ENCODE peak calls at places on chromosome 2, in five cellular contexts. One of them, this sample, is unnamed.
A peak's percentile ranks its signal among the peaks of the same experiment; 100 is the strongest.

GRCh38 chr2:45826889-45827635 is 175.6 kb downstream of the PRKCE start:
- DNase-seq in fibroblast of villous mesenchyme: peak; percentile 87
- DNase-seq in psoas muscle: peak; percentile 91
- DNase-seq in fibroblast of lung: peak; percentile 85
- DNase-seq in OCI-LY7: no peak
- DNase-seq in this sample: peak; percentile 50

GRCh38 chr2:203534486-203535077 is 519 bp downstream of the RAPH1 start:
- DNase-seq in fibroblast of villous mesenchyme: peak; percentile 20
- DNase-seq in fibroblast of lung: peak; percentile 33
- DNase-seq in psoas muscle: no peak
- DNase-seq in OCI-LY7: peak; percentile 67
- DNase-seq in this sample: no peak

GRCh38 chr2:207513577-207514257 is 16.0 kb upstream of the CREB1 start:
- DNase-seq in fibroblast of villous mesenchyme: peak; percentile 92
- DNase-seq in psoas muscle: no peak
- DNase-seq in fibroblast of lung: peak; percentile 99
- DNase-seq in OCI-LY7: no peak
- DNase-seq in this sample: peak; percentile 92

GRCh38 chr2:239326831-239327535 is 73.8 kb downstream of the HDAC4 start:
- DNase-seq in fibroblast of lung: peak; percentile 55
- DNase-seq in fibroblast of villous mesenchyme: no peak
- DNase-seq in psoas muscle: peak; percentile 80
- DNase-seq in OCI-LY7: no peak
- DNase-seq in this sample: no peak

GRCh38 chr2:24730481-24730880 is 62.7 kb downstream of the PTRHD1 start:
- DNase-seq in OCI-LY7: no peak
- DNase-seq in fibroblast of lung: peak; percentile 33
- DNase-seq in psoas muscle: no peak
- DNase-seq in fibroblast of villous mesenchyme: peak; percentile 80
- DNase-seq in this sample: peak; percentile 43

GRCh38 chr2:23597687-23598086 is 212.7 kb downstream of the KLHL29 start:
- DNase-seq in fibroblast of villous mesenchyme: no peak
- DNase-seq in OCI-LY7: no peak
- DNase-seq in psoas muscle: no peak
- DNase-seq in fibroblast of lung: no peak
- DNase-seq in this sample: no peak

GRCh38 chr2:239267411-239267941 is 133.3 kb downstream of the HDAC4 start:
- DNase-seq in OCI-LY7: peak; percentile 91
- DNase-seq in psoas muscle: peak; percentile 83
- DNase-seq in fibroblast of villous mesenchyme: peak; percentile 89
- DNase-seq in fibroblast of lung: peak; percentile 91
- DNase-seq in this sample: peak; percentile 85

GRCh38 chr2:200399046-200399445 is 92.6 kb downstream of the SPATS2L start:
- DNase-seq in psoas muscle: no peak
- DNase-seq in fibroblast of lung: peak; percentile 86
- DNase-seq in OCI-LY7: no peak
- DNase-seq in fibroblast of villous mesenchyme: no peak
- DNase-seq in this sample: no peak

GRCh38 chr2:205834776-205835175 is 152.5 kb downstream of the NRP2 start:
- DNase-seq in fibroblast of villous mesenchyme: peak; percentile 64
- DNase-seq in OCI-LY7: no peak
- DNase-seq in fibroblast of lung: peak; percentile 50
- DNase-seq in psoas muscle: no peak
- DNase-seq in this sample: no peak

GRCh38 chr2:113848758-113849460 is 41.0 kb upstream of the ACTR3 start:
- DNase-seq in fibroblast of villous mesenchyme: no peak
- DNase-seq in fibroblast of lung: peak; percentile 58
- DNase-seq in OCI-LY7: no peak
- DNase-seq in psoas muscle: no peak
- DNase-seq in this sample: peak; percentile 62

GRCh38 chr2:215746507-215747243 is 266.7 kb downstream of the MREG start:
- DNase-seq in fibroblast of villous mesenchyme: no peak
- DNase-seq in psoas muscle: no peak
- DNase-seq in OCI-LY7: no peak
- DNase-seq in fibroblast of lung: no peak
- DNase-seq in this sample: no peak

GRCh38 chr2:186537019-186537418 is 51.0 kb downstream of the ZC3H15 start:
- DNase-seq in fibroblast of lung: no peak
- DNase-seq in OCI-LY7: no peak
- DNase-seq in psoas muscle: no peak
- DNase-seq in fibroblast of villous mesenchyme: no peak
- DNase-seq in this sample: no peak

GRCh38 chr2:10668402-10669012 is 21.3 kb downstream of the NOL10 start:
- DNase-seq in fibroblast of villous mesenchyme: peak; percentile 71
- DNase-seq in OCI-LY7: peak; percentile 75
- DNase-seq in fibroblast of lung: peak; percentile 41
- DNase-seq in psoas muscle: no peak
- DNase-seq in this sample: peak; percentile 80

GRCh38 chr2:16664052-16664731 is 1.4 kb downstream of the CYRIA start:
- DNase-seq in fibroblast of villous mesenchyme: peak; percentile 80
- DNase-seq in OCI-LY7: peak; percentile 75
- DNase-seq in fibroblast of lung: peak; percentile 89
- DNase-seq in psoas muscle: peak; percentile 75
- DNase-seq in this sample: peak; percentile 85

GRCh38 chr2:101396352-101396717 is 9.0 kb upstream of the CREG2 start:
- DNase-seq in OCI-LY7: no peak
- DNase-seq in fibroblast of lung: peak; percentile 96
- DNase-seq in psoas muscle: no peak
- DNase-seq in fibroblast of villous mesenchyme: peak; percentile 93
- DNase-seq in this sample: peak; percentile 97

GRCh38 chr2:241817126-241817820 is 8.3 kb downstream of the NEU4 start:
- DNase-seq in fibroblast of villous mesenchyme: no peak
- DNase-seq in psoas muscle: peak; percentile 38
- DNase-seq in fibroblast of lung: no peak
- DNase-seq in OCI-LY7: no peak
- DNase-seq in this sample: no peak

GRCh38 chr2:191791953-191792560 is 54.8 kb downstream of the CAVIN2 start:
- DNase-seq in psoas muscle: no peak
- DNase-seq in fibroblast of villous mesenchyme: no peak
- DNase-seq in fibroblast of lung: peak; percentile 71
- DNase-seq in OCI-LY7: no peak
- DNase-seq in this sample: no peak

GRCh38 chr2:205133544-205133943 is 548.8 kb upstream of the NRP2 start:
- DNase-seq in psoas muscle: peak; percentile 47
- DNase-seq in OCI-LY7: no peak
- DNase-seq in fibroblast of villous mesenchyme: no peak
- DNase-seq in fibroblast of lung: no peak
- DNase-seq in this sample: peak; percentile 18

GRCh38 chr2:38652431-38653273 is 13.3 kb upstream of the GALM start:
- DNase-seq in fibroblast of lung: no peak
- DNase-seq in psoas muscle: no peak
- DNase-seq in fibroblast of villous mesenchyme: peak; percentile 53
- DNase-seq in OCI-LY7: no peak
- DNase-seq in this sample: no peak

GRCh38 chr2:191264647-191265079 is 19.5 kb downstream of the MYO1B start:
- DNase-seq in fibroblast of lung: peak; percentile 95
- DNase-seq in psoas muscle: no peak
- DNase-seq in OCI-LY7: no peak
- DNase-seq in fibroblast of villous mesenchyme: peak; percentile 76
- DNase-seq in this sample: peak; percentile 65

GRCh38 chr2:69222984-69223658 is 163.9 kb downstream of the GFPT1 start:
- DNase-seq in fibroblast of villous mesenchyme: peak; percentile 69
- DNase-seq in fibroblast of lung: peak; percentile 43
- DNase-seq in OCI-LY7: no peak
- DNase-seq in psoas muscle: no peak
- DNase-seq in this sample: peak; percentile 93

GRCh38 chr2:208371634-208371935 is 35.0 kb upstream of the PTH2R start:
- DNase-seq in fibroblast of villous mesenchyme: no peak
- DNase-seq in fibroblast of lung: no peak
- DNase-seq in OCI-LY7: no peak
- DNase-seq in psoas muscle: no peak
- DNase-seq in this sample: no peak

GRCh38 chr2:38261569-38262513 is 115.2 kb downstream of the ATL2 start:
- DNase-seq in fibroblast of villous mesenchyme: no peak
- DNase-seq in fibroblast of lung: no peak
- DNase-seq in psoas muscle: no peak
- DNase-seq in OCI-LY7: no peak
- DNase-seq in this sample: no peak

GRCh38 chr2:136116111-136116812 is 1.7 kb downstream of the CXCR4 start:
- DNase-seq in fibroblast of lung: no peak
- DNase-seq in psoas muscle: peak; percentile 61
- DNase-seq in OCI-LY7: peak; percentile 79
- DNase-seq in fibroblast of villous mesenchyme: no peak
- DNase-seq in this sample: peak; percentile 5

GRCh38 chr2:10675126-10675525 is 14.6 kb downstream of the NOL10 start:
- DNase-seq in psoas muscle: no peak
- DNase-seq in OCI-LY7: no peak
- DNase-seq in fibroblast of lung: no peak
- DNase-seq in fibroblast of villous mesenchyme: no peak
- DNase-seq in this sample: no peak

GRCh38 chr2:217451634-217452033 is 551.2 kb downstream of the TNS1 start:
- DNase-seq in fibroblast of villous mesenchyme: peak; percentile 43
- DNase-seq in fibroblast of lung: peak; percentile 92
- DNase-seq in OCI-LY7: no peak
- DNase-seq in psoas muscle: no peak
- DNase-seq in this sample: peak; percentile 22

GRCh38 chr2:31138037-31138962 is at the start of gene GALNT14:
- DNase-seq in fibroblast of lung: peak; percentile 27
- DNase-seq in psoas muscle: peak; percentile 71
- DNase-seq in fibroblast of villous mesenchyme: peak; percentile 8
- DNase-seq in OCI-LY7: peak; percentile 87
- DNase-seq in this sample: peak; percentile 22

GRCh38 chr2:26848336-26849055 is 564 bp downstream of the DPYSL5 start:
- DNase-seq in fibroblast of lung: no peak
- DNase-seq in fibroblast of villous mesenchyme: no peak
- DNase-seq in psoas muscle: peak; percentile 55
- DNase-seq in OCI-LY7: no peak
- DNase-seq in this sample: no peak

GRCh38 chr2:29480423-29480822 is 365.2 kb downstream of the CLIP4 start:
- DNase-seq in fibroblast of villous mesenchyme: no peak
- DNase-seq in fibroblast of lung: no peak
- DNase-seq in OCI-LY7: no peak
- DNase-seq in psoas muscle: no peak
- DNase-seq in this sample: no peak

DNA sequence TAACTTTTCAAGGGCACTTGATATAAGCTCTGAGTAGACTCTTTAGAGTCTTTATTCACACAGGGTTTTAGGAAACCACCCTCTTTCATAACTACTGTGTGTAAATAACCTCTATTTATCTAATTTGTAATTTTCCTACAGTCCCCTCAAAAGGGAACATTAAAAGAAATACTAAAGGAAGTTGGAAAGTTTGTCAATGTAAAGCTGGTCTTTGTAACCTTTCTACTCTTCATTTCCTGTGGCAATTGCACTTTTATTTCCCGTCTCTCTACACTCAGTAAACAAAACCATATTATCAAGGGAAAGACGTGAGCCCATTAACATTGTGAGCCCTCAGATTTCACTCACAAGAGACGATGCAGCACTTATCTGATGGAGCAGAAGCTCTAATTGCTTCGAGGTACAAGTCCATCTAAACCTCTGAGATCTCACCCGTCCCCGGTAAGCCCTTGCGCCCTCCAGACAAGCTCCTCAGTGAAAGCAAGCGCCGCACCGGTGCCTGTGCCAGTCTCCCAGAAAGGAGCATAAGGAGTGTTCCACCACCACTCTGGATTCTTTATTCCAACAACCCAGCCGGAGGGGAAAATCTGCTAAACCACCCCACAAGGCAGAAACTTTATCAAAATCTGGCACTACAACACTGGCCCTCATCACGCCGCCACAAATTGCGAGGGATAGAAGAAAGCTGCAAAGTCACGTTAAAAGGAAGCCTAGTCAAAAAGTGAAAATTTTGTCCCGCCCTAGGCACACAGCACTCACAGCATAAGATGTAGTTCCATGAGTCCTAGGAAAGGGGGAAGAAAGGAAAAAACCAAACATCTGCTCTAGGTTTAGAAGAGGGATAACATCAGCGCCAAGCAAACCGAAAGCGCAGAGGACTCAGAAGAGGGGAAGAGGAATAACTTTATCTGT is 906 bp upstream of the HOXD1 start:
- DNase-seq in OCI-LY7: no peak
- DNase-seq in fibroblast of lung: no peak
- DNase-seq in psoas muscle: no peak
- DNase-seq in fibroblast of villous mesenchyme: no peak
- DNase-seq in this sample: no peak
- H3K4me3 ChIP-seq in OCI-LY7: no peak overlapping the region
- H3K4me3 ChIP-seq in fibroblast of lung: peak overlapping the region; percentile 44
- H3K4me3 ChIP-seq in psoas muscle: peak overlapping the region; percentile 85
- H3K4me3 ChIP-seq in fibroblast of villous mesenchyme: peak overlapping the region; percentile 65
- H3K4me3 ChIP-seq in this sample: peak overlapping the region; percentile 56

GRCh38 chr2:122070241-122070731 is 314.8 kb downstream of the TSN start:
- DNase-seq in OCI-LY7: no peak
- DNase-seq in fibroblast of villous mesenchyme: no peak
- DNase-seq in psoas muscle: no peak
- DNase-seq in fibroblast of lung: peak; percentile 92
- DNase-seq in this sample: peak; percentile 26
- TF ChIP-seq CTCF in OCI-LY7: no peak
- TF ChIP-seq CTCF in fibroblast of villous mesenchyme: no peak
- TF ChIP-seq CTCF in psoas muscle: no peak
- TF ChIP-seq CTCF in fibroblast of lung: no peak
- TF ChIP-seq CTCF in this sample: no peak

DNA sequence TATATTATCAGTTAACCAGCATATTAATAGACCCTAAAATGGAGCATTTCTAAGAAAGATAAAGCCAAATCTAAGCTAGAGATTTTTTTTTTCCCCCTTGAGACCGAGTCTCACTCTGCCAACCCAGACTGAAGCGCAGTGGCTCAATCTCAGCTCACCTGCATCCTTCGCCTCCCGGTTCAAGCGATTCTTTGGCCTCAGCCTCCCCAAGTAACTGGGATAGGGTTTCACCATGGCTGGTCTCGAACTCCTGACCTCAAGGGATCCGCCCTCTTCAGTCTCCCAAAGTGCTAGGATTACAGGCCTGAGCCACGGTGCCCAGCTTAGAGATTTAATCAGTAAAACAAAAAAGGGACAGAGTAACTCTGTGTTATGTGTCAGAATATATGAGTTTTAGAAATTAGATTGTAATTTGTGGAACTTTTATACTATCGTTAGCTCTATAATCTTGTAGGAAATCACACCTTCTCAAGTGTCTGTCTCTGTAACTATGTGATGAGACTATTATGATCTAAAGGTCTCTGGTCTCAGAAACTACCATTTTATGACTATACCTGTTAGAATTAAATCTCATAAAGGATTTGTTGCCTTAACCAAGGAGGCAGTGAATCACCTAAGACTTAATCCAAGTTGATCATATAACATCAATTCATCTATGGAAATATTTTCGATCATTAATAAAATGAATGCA is 34.0 kb downstream of the YWHAQ start:
- DNase-seq in psoas muscle: no peak
- DNase-seq in fibroblast of lung: no peak
- DNase-seq in fibroblast of villous mesenchyme: no peak
- DNase-seq in OCI-LY7: no peak
- DNase-seq in this sample: no peak
- H3K4me3 ChIP-seq in psoas muscle: no peak overlapping the region
- H3K4me3 ChIP-seq in fibroblast of lung: no peak overlapping the region
- H3K4me3 ChIP-seq in fibroblast of villous mesenchyme: no peak overlapping the region
- H3K4me3 ChIP-seq in OCI-LY7: no peak overlapping the region
- H3K4me3 ChIP-seq in this sample: no peak overlapping the region

DNA sequence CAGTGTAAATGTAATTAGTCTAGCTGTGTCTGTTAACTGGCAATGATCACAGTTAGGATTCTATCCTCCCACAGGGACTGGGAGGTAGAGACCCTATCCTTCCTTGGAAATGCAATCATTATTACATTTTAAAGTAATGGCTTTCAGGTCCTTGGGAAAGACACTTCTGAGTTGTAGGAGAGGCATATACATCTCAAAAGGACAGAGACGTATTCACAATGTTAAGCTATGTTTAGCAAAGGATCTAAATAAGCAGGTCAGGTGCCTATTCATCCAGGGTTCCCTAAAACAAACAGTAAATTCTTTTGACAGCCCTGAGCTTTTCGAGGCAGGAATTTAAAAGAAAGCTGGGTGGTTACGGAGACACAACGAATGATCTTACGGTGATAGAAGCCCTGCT is 1671.7 kb upstream of the DDX18 start:
- DNase-seq in fibroblast of lung: no peak
- DNase-seq in fibroblast of villous mesenchyme: no peak
- DNase-seq in psoas muscle: no peak
- DNase-seq in OCI-LY7: no peak
- DNase-seq in this sample: no peak
- TF ChIP-seq CTCF in fibroblast of lung: no peak
- TF ChIP-seq CTCF in fibroblast of villous mesenchyme: no peak
- TF ChIP-seq CTCF in psoas muscle: no peak
- TF ChIP-seq CTCF in OCI-LY7: no peak
- TF ChIP-seq CTCF in this sample: no peak

This sample was measured in cardiac fibroblast.